ENCODE peak calls at places on chromosomes 12 and 14, in ten cellular contexts. One of them, this sample, is unnamed.

GRCh38 chr12:68440068-68440581 is 108.0 kb upstream of the MDM1 start:
- DNase-seq in activated CD4-positive, alpha-beta T cell treated with anti-CD3 and anti-CD28 coated beads, Interleukin-2, amount 50 U/mL, for 24 hours: no peak
- DNase-seq in Caki2: no peak
- DNase-seq in upper lobe of left lung: no peak
- DNase-seq in activated T-helper 9 cell treated with anti-CD3 and anti-CD28 coated beads, Interleukin-2, amount 50 U/mL, for 16 hours: no peak
- DNase-seq in RCC 7860: peak; percentile 66
- DNase-seq in H4: no peak
- DNase-seq in GM04504: no peak
- DNase-seq in NCI-H1092 treated with DMSO at 0.1 percent for 48 hours: no peak
- DNase-seq in NCI-H1105 treated with DMSO at 0.1 percent for 48 hours: no peak
- DNase-seq in this sample: no peak

GRCh38 chr12:14854586-14855163 is 11.3 kb upstream of the ART4 start:
- DNase-seq in activated CD4-positive, alpha-beta T cell treated with anti-CD3 and anti-CD28 coated beads, Interleukin-2, amount 50 U/mL, for 24 hours: no peak
- DNase-seq in Caki2: no peak
- DNase-seq in upper lobe of left lung: no peak
- DNase-seq in activated T-helper 9 cell treated with anti-CD3 and anti-CD28 coated beads, Interleukin-2, amount 50 U/mL, for 16 hours: no peak
- DNase-seq in RCC 7860: no peak
- DNase-seq in H4: peak; percentile 58
- DNase-seq in GM04504: no peak
- DNase-seq in NCI-H1092 treated with DMSO at 0.1 percent for 48 hours: peak; percentile 66
- DNase-seq in NCI-H1105 treated with DMSO at 0.1 percent for 48 hours: no peak
- DNase-seq in this sample: peak; percentile 26

GRCh38 chr12:67546718-67547117 is 101.8 kb upstream of the DYRK2 start:
- DNase-seq in activated CD4-positive, alpha-beta T cell treated with anti-CD3 and anti-CD28 coated beads, Interleukin-2, amount 50 U/mL, for 24 hours: no peak
- DNase-seq in Caki2: no peak
- DNase-seq in upper lobe of left lung: no peak
- DNase-seq in activated T-helper 9 cell treated with anti-CD3 and anti-CD28 coated beads, Interleukin-2, amount 50 U/mL, for 16 hours: no peak
- DNase-seq in RCC 7860: no peak
- DNase-seq in H4: no peak
- DNase-seq in GM04504: no peak
- DNase-seq in NCI-H1092 treated with DMSO at 0.1 percent for 48 hours: no peak
- DNase-seq in NCI-H1105 treated with DMSO at 0.1 percent for 48 hours: no peak
- DNase-seq in this sample: peak; percentile 82

GRCh38 chr12:96399081-96399918 is 939 bp downstream of the CDK17 start:
- DNase-seq in activated CD4-positive, alpha-beta T cell treated with anti-CD3 and anti-CD28 coated beads, Interleukin-2, amount 50 U/mL, for 24 hours: peak; percentile 43
- DNase-seq in Caki2: peak; percentile 58
- DNase-seq in upper lobe of left lung: peak; percentile 85
- DNase-seq in activated T-helper 9 cell treated with anti-CD3 and anti-CD28 coated beads, Interleukin-2, amount 50 U/mL, for 16 hours: peak; percentile 70
- DNase-seq in RCC 7860: peak; percentile 53
- DNase-seq in H4: peak; percentile 39
- DNase-seq in GM04504: no peak
- DNase-seq in NCI-H1092 treated with DMSO at 0.1 percent for 48 hours: peak; percentile 38
- DNase-seq in NCI-H1105 treated with DMSO at 0.1 percent for 48 hours: peak; percentile 59
- DNase-seq in this sample: peak; percentile 88

GRCh38 chr14:105026033-105026785 is 5.3 kb upstream of the CDCA4 start:
- DNase-seq in activated CD4-positive, alpha-beta T cell treated with anti-CD3 and anti-CD28 coated beads, Interleukin-2, amount 50 U/mL, for 24 hours: no peak
- DNase-seq in Caki2: no peak
- DNase-seq in upper lobe of left lung: no peak
- DNase-seq in activated T-helper 9 cell treated with anti-CD3 and anti-CD28 coated beads, Interleukin-2, amount 50 U/mL, for 16 hours: no peak
- DNase-seq in RCC 7860: peak; percentile 42
- DNase-seq in H4: no peak
- DNase-seq in GM04504: no peak
- DNase-seq in NCI-H1092 treated with DMSO at 0.1 percent for 48 hours: no peak
- DNase-seq in NCI-H1105 treated with DMSO at 0.1 percent for 48 hours: no peak
- DNase-seq in this sample: no peak

GRCh38 chr14:35351897-35352273 is 52.7 kb downstream of the NFKBIA start:
- DNase-seq in activated CD4-positive, alpha-beta T cell treated with anti-CD3 and anti-CD28 coated beads, Interleukin-2, amount 50 U/mL, for 24 hours: no peak
- DNase-seq in Caki2: no peak
- DNase-seq in upper lobe of left lung: no peak
- DNase-seq in activated T-helper 9 cell treated with anti-CD3 and anti-CD28 coated beads, Interleukin-2, amount 50 U/mL, for 16 hours: no peak
- DNase-seq in RCC 7860: no peak
- DNase-seq in H4: no peak
- DNase-seq in GM04504: no peak
- DNase-seq in NCI-H1092 treated with DMSO at 0.1 percent for 48 hours: no peak
- DNase-seq in NCI-H1105 treated with DMSO at 0.1 percent for 48 hours: no peak
- DNase-seq in this sample: no peak

GRCh38 chr12:62692884-62693283 is 226.3 kb downstream of the MON2 start:
- DNase-seq in activated CD4-positive, alpha-beta T cell treated with anti-CD3 and anti-CD28 coated beads, Interleukin-2, amount 50 U/mL, for 24 hours: no peak
- DNase-seq in Caki2: no peak
- DNase-seq in upper lobe of left lung: no peak
- DNase-seq in activated T-helper 9 cell treated with anti-CD3 and anti-CD28 coated beads, Interleukin-2, amount 50 U/mL, for 16 hours: no peak
- DNase-seq in RCC 7860: peak; percentile 57
- DNase-seq in H4: no peak
- DNase-seq in GM04504: peak; percentile 40
- DNase-seq in NCI-H1092 treated with DMSO at 0.1 percent for 48 hours: no peak
- DNase-seq in NCI-H1105 treated with DMSO at 0.1 percent for 48 hours: no peak
- DNase-seq in this sample: no peak

GRCh38 chr14:54533100-54533499 is 23.4 kb downstream of the CGRRF1 start:
- DNase-seq in activated CD4-positive, alpha-beta T cell treated with anti-CD3 and anti-CD28 coated beads, Interleukin-2, amount 50 U/mL, for 24 hours: no peak
- DNase-seq in Caki2: no peak
- DNase-seq in upper lobe of left lung: no peak
- DNase-seq in activated T-helper 9 cell treated with anti-CD3 and anti-CD28 coated beads, Interleukin-2, amount 50 U/mL, for 16 hours: no peak
- DNase-seq in RCC 7860: no peak
- DNase-seq in H4: no peak
- DNase-seq in GM04504: no peak
- DNase-seq in NCI-H1092 treated with DMSO at 0.1 percent for 48 hours: no peak
- DNase-seq in NCI-H1105 treated with DMSO at 0.1 percent for 48 hours: no peak
- DNase-seq in this sample: no peak

GRCh38 chr12:121765573-121765972 is 27.9 kb downstream of the RHOF start:
- DNase-seq in activated CD4-positive, alpha-beta T cell treated with anti-CD3 and anti-CD28 coated beads, Interleukin-2, amount 50 U/mL, for 24 hours: no peak
- DNase-seq in Caki2: peak; percentile 44
- DNase-seq in upper lobe of left lung: no peak
- DNase-seq in activated T-helper 9 cell treated with anti-CD3 and anti-CD28 coated beads, Interleukin-2, amount 50 U/mL, for 16 hours: no peak
- DNase-seq in RCC 7860: peak; percentile 42
- DNase-seq in H4: peak; percentile 52
- DNase-seq in GM04504: peak; percentile 54
- DNase-seq in NCI-H1092 treated with DMSO at 0.1 percent for 48 hours: no peak
- DNase-seq in NCI-H1105 treated with DMSO at 0.1 percent for 48 hours: no peak
- DNase-seq in this sample: peak; percentile 81

GRCh38 chr12:123270380-123271181 is 1.1 kb downstream of the CDK2AP1 start:
- DNase-seq in activated CD4-positive, alpha-beta T cell treated with anti-CD3 and anti-CD28 coated beads, Interleukin-2, amount 50 U/mL, for 24 hours: no peak
- DNase-seq in Caki2: no peak
- DNase-seq in upper lobe of left lung: peak; percentile 29
- DNase-seq in activated T-helper 9 cell treated with anti-CD3 and anti-CD28 coated beads, Interleukin-2, amount 50 U/mL, for 16 hours: no peak
- DNase-seq in RCC 7860: no peak
- DNase-seq in H4: no peak
- DNase-seq in GM04504: peak; percentile 35
- DNase-seq in NCI-H1092 treated with DMSO at 0.1 percent for 48 hours: no peak
- DNase-seq in NCI-H1105 treated with DMSO at 0.1 percent for 48 hours: peak; percentile 24
- DNase-seq in this sample: peak; percentile 78

GRCh38 chr12:106144847-106145246 is 6.1 kb upstream of the NUAK1 start:
- DNase-seq in activated CD4-positive, alpha-beta T cell treated with anti-CD3 and anti-CD28 coated beads, Interleukin-2, amount 50 U/mL, for 24 hours: no peak
- DNase-seq in Caki2: no peak
- DNase-seq in upper lobe of left lung: no peak
- DNase-seq in activated T-helper 9 cell treated with anti-CD3 and anti-CD28 coated beads, Interleukin-2, amount 50 U/mL, for 16 hours: no peak
- DNase-seq in RCC 7860: no peak
- DNase-seq in H4: no peak
- DNase-seq in GM04504: no peak
- DNase-seq in NCI-H1092 treated with DMSO at 0.1 percent for 48 hours: no peak
- DNase-seq in NCI-H1105 treated with DMSO at 0.1 percent for 48 hours: no peak
- DNase-seq in this sample: no peak

GRCh38 chr12:59858508-59858907 is 262.7 kb downstream of the SLC16A7 start:
- DNase-seq in activated CD4-positive, alpha-beta T cell treated with anti-CD3 and anti-CD28 coated beads, Interleukin-2, amount 50 U/mL, for 24 hours: no peak
- DNase-seq in Caki2: no peak
- DNase-seq in upper lobe of left lung: no peak
- DNase-seq in activated T-helper 9 cell treated with anti-CD3 and anti-CD28 coated beads, Interleukin-2, amount 50 U/mL, for 16 hours: no peak
- DNase-seq in RCC 7860: no peak
- DNase-seq in H4: no peak
- DNase-seq in GM04504: no peak
- DNase-seq in NCI-H1092 treated with DMSO at 0.1 percent for 48 hours: no peak
- DNase-seq in NCI-H1105 treated with DMSO at 0.1 percent for 48 hours: no peak
- DNase-seq in this sample: no peak

GRCh38 chr12:19683178-19683927 is 244.1 kb downstream of the AEBP2 start:
- DNase-seq in activated CD4-positive, alpha-beta T cell treated with anti-CD3 and anti-CD28 coated beads, Interleukin-2, amount 50 U/mL, for 24 hours: no peak
- DNase-seq in Caki2: peak; percentile 14
- DNase-seq in upper lobe of left lung: no peak
- DNase-seq in activated T-helper 9 cell treated with anti-CD3 and anti-CD28 coated beads, Interleukin-2, amount 50 U/mL, for 16 hours: no peak
- DNase-seq in RCC 7860: peak; percentile 14
- DNase-seq in H4: no peak
- DNase-seq in GM04504: no peak
- DNase-seq in NCI-H1092 treated with DMSO at 0.1 percent for 48 hours: no peak
- DNase-seq in NCI-H1105 treated with DMSO at 0.1 percent for 48 hours: no peak
- DNase-seq in this sample: no peak

GRCh38 chr12:6963016-6963731 is 7.3 kb downstream of the PHB2 start:
- DNase-seq in activated CD4-positive, alpha-beta T cell treated with anti-CD3 and anti-CD28 coated beads, Interleukin-2, amount 50 U/mL, for 24 hours: no peak
- DNase-seq in Caki2: no peak
- DNase-seq in upper lobe of left lung: peak; percentile 92
- DNase-seq in activated T-helper 9 cell treated with anti-CD3 and anti-CD28 coated beads, Interleukin-2, amount 50 U/mL, for 16 hours: no peak
- DNase-seq in RCC 7860: no peak
- DNase-seq in H4: no peak
- DNase-seq in GM04504: no peak
- DNase-seq in NCI-H1092 treated with DMSO at 0.1 percent for 48 hours: peak; percentile 16
- DNase-seq in NCI-H1105 treated with DMSO at 0.1 percent for 48 hours: peak; percentile 90
- DNase-seq in this sample: peak; percentile 98

GRCh38 chr12:6866920-6867406 is 368 bp upstream of the TPI1 start:
- DNase-seq in activated CD4-positive, alpha-beta T cell treated with anti-CD3 and anti-CD28 coated beads, Interleukin-2, amount 50 U/mL, for 24 hours: no peak
- DNase-seq in Caki2: peak; percentile 52
- DNase-seq in upper lobe of left lung: peak; percentile 44
- DNase-seq in activated T-helper 9 cell treated with anti-CD3 and anti-CD28 coated beads, Interleukin-2, amount 50 U/mL, for 16 hours: no peak
- DNase-seq in RCC 7860: no peak
- DNase-seq in H4: no peak
- DNase-seq in GM04504: no peak
- DNase-seq in NCI-H1092 treated with DMSO at 0.1 percent for 48 hours: peak; percentile 65
- DNase-seq in NCI-H1105 treated with DMSO at 0.1 percent for 48 hours: peak; percentile 61
- DNase-seq in this sample: no peak

GRCh38 chr14:90060312-90060964 is 1.4 kb upstream of the KCNK13 start:
- DNase-seq in activated CD4-positive, alpha-beta T cell treated with anti-CD3 and anti-CD28 coated beads, Interleukin-2, amount 50 U/mL, for 24 hours: peak; percentile 26
- DNase-seq in Caki2: peak; percentile 71
- DNase-seq in upper lobe of left lung: no peak
- DNase-seq in activated T-helper 9 cell treated with anti-CD3 and anti-CD28 coated beads, Interleukin-2, amount 50 U/mL, for 16 hours: peak; percentile 23
- DNase-seq in RCC 7860: no peak
- DNase-seq in H4: peak; percentile 23
- DNase-seq in GM04504: no peak
- DNase-seq in NCI-H1092 treated with DMSO at 0.1 percent for 48 hours: peak; percentile 48
- DNase-seq in NCI-H1105 treated with DMSO at 0.1 percent for 48 hours: peak; percentile 83
- DNase-seq in this sample: peak; percentile 96

GRCh38 chr12:52280319-52280795 is 5.9 kb downstream of the KRT86 start:
- DNase-seq in activated CD4-positive, alpha-beta T cell treated with anti-CD3 and anti-CD28 coated beads, Interleukin-2, amount 50 U/mL, for 24 hours: no peak
- DNase-seq in Caki2: peak; percentile 98
- DNase-seq in upper lobe of left lung: peak; percentile 94
- DNase-seq in activated T-helper 9 cell treated with anti-CD3 and anti-CD28 coated beads, Interleukin-2, amount 50 U/mL, for 16 hours: no peak
- DNase-seq in RCC 7860: peak; percentile 91
- DNase-seq in H4: peak; percentile 96
- DNase-seq in GM04504: peak; percentile 88
- DNase-seq in NCI-H1092 treated with DMSO at 0.1 percent for 48 hours: no peak
- DNase-seq in NCI-H1105 treated with DMSO at 0.1 percent for 48 hours: no peak
- DNase-seq in this sample: peak; percentile 66

GRCh38 chr12:98291828-98292227 is 223.6 kb upstream of the TMPO start:
- DNase-seq in activated CD4-positive, alpha-beta T cell treated with anti-CD3 and anti-CD28 coated beads, Interleukin-2, amount 50 U/mL, for 24 hours: no peak
- DNase-seq in Caki2: no peak
- DNase-seq in upper lobe of left lung: no peak
- DNase-seq in activated T-helper 9 cell treated with anti-CD3 and anti-CD28 coated beads, Interleukin-2, amount 50 U/mL, for 16 hours: no peak
- DNase-seq in RCC 7860: no peak
- DNase-seq in H4: no peak
- DNase-seq in GM04504: no peak
- DNase-seq in NCI-H1092 treated with DMSO at 0.1 percent for 48 hours: no peak
- DNase-seq in NCI-H1105 treated with DMSO at 0.1 percent for 48 hours: no peak
- DNase-seq in this sample: peak; percentile 35

GRCh38 chr12:54217774-54218221 is 29.0 kb upstream of the SMUG1 start:
- DNase-seq in activated CD4-positive, alpha-beta T cell treated with anti-CD3 and anti-CD28 coated beads, Interleukin-2, amount 50 U/mL, for 24 hours: no peak
- DNase-seq in Caki2: no peak
- DNase-seq in upper lobe of left lung: no peak
- DNase-seq in activated T-helper 9 cell treated with anti-CD3 and anti-CD28 coated beads, Interleukin-2, amount 50 U/mL, for 16 hours: no peak
- DNase-seq in RCC 7860: no peak
- DNase-seq in H4: no peak
- DNase-seq in GM04504: no peak
- DNase-seq in NCI-H1092 treated with DMSO at 0.1 percent for 48 hours: peak; percentile 72
- DNase-seq in NCI-H1105 treated with DMSO at 0.1 percent for 48 hours: no peak
- DNase-seq in this sample: peak; percentile 75

GRCh38 chr12:11607313-11608081 is 42.0 kb upstream of the ETV6 start:
- DNase-seq in activated CD4-positive, alpha-beta T cell treated with anti-CD3 and anti-CD28 coated beads, Interleukin-2, amount 50 U/mL, for 24 hours: no peak
- DNase-seq in Caki2: no peak
- DNase-seq in upper lobe of left lung: no peak
- DNase-seq in activated T-helper 9 cell treated with anti-CD3 and anti-CD28 coated beads, Interleukin-2, amount 50 U/mL, for 16 hours: no peak
- DNase-seq in RCC 7860: no peak
- DNase-seq in H4: no peak
- DNase-seq in GM04504: peak; percentile 60
- DNase-seq in NCI-H1092 treated with DMSO at 0.1 percent for 48 hours: no peak
- DNase-seq in NCI-H1105 treated with DMSO at 0.1 percent for 48 hours: no peak
- DNase-seq in this sample: no peak

GRCh38 chr12:110269622-110270124 is 11.4 kb upstream of the ATP2A2 start:
- DNase-seq in activated CD4-positive, alpha-beta T cell treated with anti-CD3 and anti-CD28 coated beads, Interleukin-2, amount 50 U/mL, for 24 hours: no peak
- DNase-seq in Caki2: peak; percentile 45
- DNase-seq in upper lobe of left lung: peak; percentile 20
- DNase-seq in activated T-helper 9 cell treated with anti-CD3 and anti-CD28 coated beads, Interleukin-2, amount 50 U/mL, for 16 hours: no peak
- DNase-seq in RCC 7860: peak; percentile 54
- DNase-seq in H4: peak; percentile 79
- DNase-seq in GM04504: peak; percentile 39
- DNase-seq in NCI-H1092 treated with DMSO at 0.1 percent for 48 hours: no peak
- DNase-seq in NCI-H1105 treated with DMSO at 0.1 percent for 48 hours: no peak
- DNase-seq in this sample: peak; percentile 64

GRCh38 chr14:99595524-99595923 is 8.5 kb downstream of the CCDC85C start:
- DNase-seq in activated CD4-positive, alpha-beta T cell treated with anti-CD3 and anti-CD28 coated beads, Interleukin-2, amount 50 U/mL, for 24 hours: no peak
- DNase-seq in Caki2: no peak
- DNase-seq in upper lobe of left lung: no peak
- DNase-seq in activated T-helper 9 cell treated with anti-CD3 and anti-CD28 coated beads, Interleukin-2, amount 50 U/mL, for 16 hours: no peak
- DNase-seq in RCC 7860: no peak
- DNase-seq in H4: no peak
- DNase-seq in GM04504: no peak
- DNase-seq in NCI-H1092 treated with DMSO at 0.1 percent for 48 hours: no peak
- DNase-seq in NCI-H1105 treated with DMSO at 0.1 percent for 48 hours: no peak
- DNase-seq in this sample: no peak

GRCh38 chr12:2384533-2385328 is 331.9 kb downstream of the CACNA1C start:
- DNase-seq in activated CD4-positive, alpha-beta T cell treated with anti-CD3 and anti-CD28 coated beads, Interleukin-2, amount 50 U/mL, for 24 hours: no peak
- DNase-seq in Caki2: no peak
- DNase-seq in upper lobe of left lung: no peak
- DNase-seq in activated T-helper 9 cell treated with anti-CD3 and anti-CD28 coated beads, Interleukin-2, amount 50 U/mL, for 16 hours: no peak
- DNase-seq in RCC 7860: no peak
- DNase-seq in H4: no peak
- DNase-seq in GM04504: peak; percentile 75
- DNase-seq in NCI-H1092 treated with DMSO at 0.1 percent for 48 hours: no peak
- DNase-seq in NCI-H1105 treated with DMSO at 0.1 percent for 48 hours: no peak
- DNase-seq in this sample: no peak

GRCh38 chr14:29710015-29710414 is 217.6 kb downstream of the PRKD1 start:
- DNase-seq in activated CD4-positive, alpha-beta T cell treated with anti-CD3 and anti-CD28 coated beads, Interleukin-2, amount 50 U/mL, for 24 hours: no peak
- DNase-seq in Caki2: no peak
- DNase-seq in upper lobe of left lung: no peak
- DNase-seq in activated T-helper 9 cell treated with anti-CD3 and anti-CD28 coated beads, Interleukin-2, amount 50 U/mL, for 16 hours: no peak
- DNase-seq in RCC 7860: no peak
- DNase-seq in H4: peak; percentile 6
- DNase-seq in GM04504: no peak
- DNase-seq in NCI-H1092 treated with DMSO at 0.1 percent for 48 hours: no peak
- DNase-seq in NCI-H1105 treated with DMSO at 0.1 percent for 48 hours: no peak
- DNase-seq in this sample: peak; percentile 71

GRCh38 chr12:108129017-108129812 is at the start of gene WSCD2:
- DNase-seq in activated CD4-positive, alpha-beta T cell treated with anti-CD3 and anti-CD28 coated beads, Interleukin-2, amount 50 U/mL, for 24 hours: no peak
- DNase-seq in Caki2: peak; percentile 67
- DNase-seq in upper lobe of left lung: no peak
- DNase-seq in activated T-helper 9 cell treated with anti-CD3 and anti-CD28 coated beads, Interleukin-2, amount 50 U/mL, for 16 hours: no peak
- DNase-seq in RCC 7860: no peak
- DNase-seq in H4: peak; percentile 76
- DNase-seq in GM04504: no peak
- DNase-seq in NCI-H1092 treated with DMSO at 0.1 percent for 48 hours: peak; percentile 52
- DNase-seq in NCI-H1105 treated with DMSO at 0.1 percent for 48 hours: peak; percentile 81
- DNase-seq in this sample: peak; percentile 60

GRCh38 chr12:11648514-11649412 is 711 bp upstream of the ETV6 start:
- DNase-seq in activated CD4-positive, alpha-beta T cell treated with anti-CD3 and anti-CD28 coated beads, Interleukin-2, amount 50 U/mL, for 24 hours: peak; percentile 51
- DNase-seq in Caki2: peak; percentile 89
- DNase-seq in upper lobe of left lung: peak; percentile 76
- DNase-seq in activated T-helper 9 cell treated with anti-CD3 and anti-CD28 coated beads, Interleukin-2, amount 50 U/mL, for 16 hours: peak; percentile 63
- DNase-seq in RCC 7860: peak; percentile 86
- DNase-seq in H4: peak; percentile 90
- DNase-seq in GM04504: peak; percentile 65
- DNase-seq in NCI-H1092 treated with DMSO at 0.1 percent for 48 hours: peak; percentile 90
- DNase-seq in NCI-H1105 treated with DMSO at 0.1 percent for 48 hours: peak; percentile 92
- DNase-seq in this sample: peak; percentile 83

GRCh38 chr12:49796606-49797451 is 31.4 kb downstream of the NCKAP5L start:
- DNase-seq in activated CD4-positive, alpha-beta T cell treated with anti-CD3 and anti-CD28 coated beads, Interleukin-2, amount 50 U/mL, for 24 hours: no peak
- DNase-seq in Caki2: no peak
- DNase-seq in upper lobe of left lung: no peak
- DNase-seq in activated T-helper 9 cell treated with anti-CD3 and anti-CD28 coated beads, Interleukin-2, amount 50 U/mL, for 16 hours: no peak
- DNase-seq in RCC 7860: no peak
- DNase-seq in H4: no peak
- DNase-seq in GM04504: no peak
- DNase-seq in NCI-H1092 treated with DMSO at 0.1 percent for 48 hours: no peak
- DNase-seq in NCI-H1105 treated with DMSO at 0.1 percent for 48 hours: no peak
- DNase-seq in this sample: no peak

GRCh38 chr12:31868980-31869379 is 90.2 kb upstream of the RESF1 start:
- DNase-seq in activated CD4-positive, alpha-beta T cell treated with anti-CD3 and anti-CD28 coated beads, Interleukin-2, amount 50 U/mL, for 24 hours: no peak
- DNase-seq in Caki2: peak; percentile 4
- DNase-seq in upper lobe of left lung: peak; percentile 23
- DNase-seq in activated T-helper 9 cell treated with anti-CD3 and anti-CD28 coated beads, Interleukin-2, amount 50 U/mL, for 16 hours: no peak
- DNase-seq in RCC 7860: no peak
- DNase-seq in H4: peak; percentile 80
- DNase-seq in GM04504: peak; percentile 31
- DNase-seq in NCI-H1092 treated with DMSO at 0.1 percent for 48 hours: peak; percentile 17
- DNase-seq in NCI-H1105 treated with DMSO at 0.1 percent for 48 hours: peak; percentile 94
- DNase-seq in this sample: peak; percentile 100